ENCODE peak calls at places on chromosomes 6 and 20, in four cellular contexts. V is endothelial cell of umbilical vein, K is GM12878, Q is IMR-90. S is an unnamed sample.

GRCh38 chr20:24996449-24997195 is 4.1 kb upstream of the APMAP start:
- DNase-seq in K (no peak), Q (no peak), V (no peak), S (no peak)

GRCh38 chr20:34536798-34537394 is 20.7 kb downstream of the DYNLRB1 start:
- DNase-seq in V (peak), Q (no peak), K (no peak), S (no peak)

GRCh38 chr20:25624500-25624939 is 706 bp upstream of the NANP start:
- DNase-seq in K (peak), Q (no peak), V (no peak), S (no peak)

GRCh38 chr6:52566853-52567279 is 10.0 kb downstream of the TRAM2 start:
- DNase-seq in V (peak), K (no peak), Q (peak), S (no peak)

GRCh38 chr6:36728289-36729168 is 30.9 kb downstream of the RAB44 start:
- DNase-seq in Q (no peak), V (no peak), K (no peak), S (no peak)

GRCh38 chr20:1405801-1406200 is 12.9 kb upstream of the FKBP1A start:
- DNase-seq in K (no peak), V (no peak), Q (no peak), S (no peak)

GRCh38 chr6:111631930-111632460 is 26.3 kb upstream of the TRAF3IP2 start:
- DNase-seq in Q (no peak), V (no peak), K (no peak), S (no peak)

GRCh38 chr6:144156991-144157390 is 6.7 kb downstream of the STX11 start:
- DNase-seq in Q (no peak), V (peak), K (no peak), S (no peak)

GRCh38 chr20:21505810-21506530 is 7.9 kb downstream of the NKX2-2 start:
- DNase-seq in K (no peak), Q (peak), V (peak), S (peak)

DNA sequence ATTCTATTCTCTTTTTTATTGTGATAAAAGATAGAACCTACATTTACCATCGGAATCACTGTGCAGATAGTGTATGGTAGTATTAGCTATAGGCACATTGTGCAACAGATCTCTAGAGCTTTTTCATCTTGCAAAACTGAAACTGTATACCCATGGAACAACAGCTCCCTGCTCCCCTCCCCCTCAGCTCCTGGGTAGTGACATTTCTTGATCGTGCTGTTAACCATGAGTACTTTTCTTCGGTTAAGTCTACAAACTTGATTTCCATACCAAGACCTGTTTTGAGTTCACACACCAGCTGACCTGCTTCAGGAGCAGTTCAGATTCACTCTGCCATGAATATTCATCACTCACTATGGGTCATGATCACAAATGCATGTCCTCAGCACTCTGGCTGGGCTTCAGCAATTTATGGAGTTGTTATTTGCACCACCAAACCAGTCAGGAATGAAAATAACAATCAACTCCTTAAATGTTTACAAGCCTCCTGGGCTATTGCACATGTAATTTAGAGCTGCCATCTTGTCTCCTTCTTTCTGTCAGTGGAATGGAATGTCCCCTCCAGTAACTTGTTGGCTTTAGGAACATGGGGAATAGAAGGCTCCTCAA is 32.8 kb downstream of the PRDM1 start:
- DNase-seq in Q (no peak), K (no peak), V (no peak), S (no peak)
- TF ChIP-seq FOS in Q (no peak), K (no peak), V (no peak), S (no peak)

DNA sequence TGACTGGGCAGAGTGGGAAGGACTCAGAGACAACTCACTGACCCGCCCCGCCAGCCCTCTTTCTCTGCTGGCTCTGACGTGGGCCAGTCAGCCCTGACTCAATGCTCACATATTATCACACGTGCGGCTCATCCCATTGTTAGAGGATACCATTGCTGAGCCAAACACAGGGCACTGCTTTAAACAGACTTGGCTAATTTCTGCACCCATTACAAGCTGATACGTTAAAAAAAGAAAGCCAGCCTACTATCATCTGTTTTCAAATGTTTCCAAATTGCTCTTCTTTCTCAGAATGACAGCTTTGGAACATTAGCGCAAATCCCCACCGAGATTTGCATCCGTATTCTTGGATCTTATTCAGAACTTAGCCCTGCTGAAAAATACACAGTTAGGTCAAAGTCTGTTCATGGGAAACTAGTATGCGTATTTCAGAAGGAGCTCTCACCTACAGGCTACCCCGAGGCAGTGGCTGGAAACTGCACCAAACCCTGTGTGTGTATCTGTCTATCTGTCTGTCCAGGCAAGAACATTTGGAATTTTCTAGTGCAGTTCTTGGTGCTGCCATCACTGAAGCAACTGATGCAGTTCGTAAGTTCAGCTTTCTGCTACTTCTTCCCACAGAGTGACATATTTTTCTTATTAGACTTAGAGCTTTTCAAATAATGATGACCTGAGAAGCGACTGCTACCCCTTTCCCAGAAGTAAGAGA is 32.8 kb downstream of the RAMACL start:
- DNase-seq in K (no peak), V (no peak), Q (peak), S (no peak)
- TF ChIP-seq FOS in K (no peak), V (no peak), Q (peak), S (no peak)

GRCh38 chr6:110066091-110066490 is 88.0 kb downstream of the GPR6 start:
- DNase-seq in Q (no peak), V (no peak), K (no peak), S (no peak)
- TF ChIP-seq FOS in Q (no peak), V (no peak), K (no peak), S (no peak)

DNA sequence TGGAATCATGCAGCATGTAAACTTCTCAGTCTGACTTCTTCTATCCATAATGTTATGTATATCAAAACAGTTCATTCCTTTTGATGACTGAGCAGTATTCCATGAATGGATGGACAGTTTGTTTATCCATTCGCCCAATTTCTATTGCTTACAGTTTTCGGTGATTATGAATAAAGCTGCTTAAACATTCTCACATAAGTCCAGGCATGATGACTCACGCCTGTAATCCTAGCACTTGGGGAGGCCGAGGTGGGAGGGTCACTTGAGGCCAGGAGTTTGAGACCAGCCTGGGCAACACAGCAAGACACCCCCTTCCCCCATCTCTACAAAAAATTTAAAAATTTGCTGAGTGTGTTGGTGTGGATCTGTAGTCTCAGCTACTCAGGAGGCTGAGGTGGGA is 22.9 kb upstream of the HMGA1 start:
- DNase-seq in K (no peak), V (no peak), Q (peak), S (no peak)
- TF ChIP-seq FOS in K (no peak), V (no peak), Q (peak), S (no peak)